ENCODE peak calls at places on chromosomes 2 and 18, in five cellular contexts. A is A172; Z is stimulated activated effector memory CD8-positive, alpha-beta T cell treated with anti-CD3 and anti-CD28 coated beads, Interleukin-12 subunit alpha, Interleukin-12 subunit beta, amount 100 ng/mL, for 72 hours; D is caudate nucleus; X is AG10803. K is an unnamed sample.

GRCh38 chr2:158817596-158817995 is 22.5 kb downstream of the DAPL1 start:
- DNase-seq in A (no peak), Z (no peak), D (no peak), X (peak), K (no peak)

GRCh38 chr2:69372767-69373166 is 14.3 kb downstream of the GFPT1 start:
- DNase-seq in A (no peak), Z (no peak), D (no peak), X (no peak), K (no peak)

GRCh38 chr2:130337735-130338325 is 4.9 kb upstream of the IMP4 start:
- DNase-seq in A (peak), Z (no peak), D (no peak), X (peak), K (peak)

GRCh38 chr2:231393149-231394131 is 2.1 kb upstream of the B3GNT7 start:
- DNase-seq in A (no peak), Z (peak), D (no peak), X (no peak), K (no peak)

GRCh38 chr2:144183744-144184143 is 336.2 kb downstream of the ZEB2 start:
- DNase-seq in A (no peak), Z (peak), D (no peak), X (peak), K (peak)

GRCh38 chr18:36872329-36872728 is 43.4 kb downstream of the KIAA1328 start:
- DNase-seq in A (no peak), Z (no peak), D (no peak), X (no peak), K (no peak)

GRCh38 chr2:202911513-202912341 is at the start of the genes CARF and WDR12:
- DNase-seq in A (peak), Z (peak), D (peak), X (peak), K (peak)

GRCh38 chr2:100976634-100977391 is 25.3 kb upstream of the RPL31 start:
- DNase-seq in A (peak), Z (no peak), D (no peak), X (no peak), K (no peak)

GRCh38 chr2:171789956-171790355 is 102.7 kb downstream of the DYNC1I2 start:
- DNase-seq in A (no peak), Z (no peak), D (no peak), X (no peak), K (no peak)

GRCh38 chr2:75475049-75475448 is 85.7 kb downstream of the EVA1A start:
- DNase-seq in A (no peak), Z (no peak), D (no peak), X (no peak), K (no peak)

GRCh38 chr2:231707625-231708049 is 688 bp upstream of the PTMA start:
- DNase-seq in A (no peak), Z (no peak), D (no peak), X (peak), K (peak)

GRCh38 chr18:361100-361732 is 93.4 kb upstream of the THOC1 start:
- DNase-seq in A (no peak), Z (no peak), D (no peak), X (peak), K (peak)

GRCh38 chr2:235347691-235348090 is 146.2 kb upstream of the AGAP1 start:
- DNase-seq in A (peak), Z (no peak), D (peak), X (peak), K (peak)

GRCh38 chr2:126041648-126042047 is 614.3 kb upstream of the GYPC start:
- DNase-seq in A (no peak), Z (no peak), D (no peak), X (no peak), K (no peak)

GRCh38 chr2:94876523-94876863 is 5.3 kb downstream of the TEKT4 start:
- DNase-seq in A (no peak), Z (no peak), D (no peak), X (no peak), K (no peak)

GRCh38 chr2:177799531-177799930 is 273.0 kb downstream of the PDE11A start:
- DNase-seq in A (peak), Z (no peak), D (no peak), X (peak), K (peak)

GRCh38 chr2:128302011-128302743 is 16.5 kb downstream of the HS6ST1 start:
- DNase-seq in A (peak), Z (no peak), D (no peak), X (no peak), K (no peak)

GRCh38 chr2:213010106-213010779 is 141.2 kb downstream of the IKZF2 start:
- DNase-seq in A (no peak), Z (no peak), D (no peak), X (no peak), K (no peak)

GRCh38 chr2:168552450-168552856 is 96.4 kb downstream of the CERS6 start:
- DNase-seq in A (no peak), Z (no peak), D (no peak), X (no peak), K (no peak)

GRCh38 chr2:139411236-139411635 is 631.0 kb upstream of the NXPH2 start:
- DNase-seq in A (peak), Z (no peak), D (no peak), X (no peak), K (no peak)

GRCh38 chr2:20128506-20129319 is 77.3 kb upstream of the LAPTM4A start:
- DNase-seq in A (no peak), Z (no peak), D (no peak), X (no peak), K (no peak)

GRCh38 chr2:127619191-127619590 is 26.8 kb upstream of the GPR17 start:
- DNase-seq in A (no peak), Z (no peak), D (no peak), X (no peak), K (no peak)

GRCh38 chr2:105391058-105391627 is 7.7 kb downstream of the FHL2 start:
- DNase-seq in A (peak), Z (no peak), D (no peak), X (peak), K (no peak)

GRCh38 chr2:239463541-239464165 is 62.8 kb upstream of the HDAC4 start:
- DNase-seq in A (no peak), Z (no peak), D (no peak), X (no peak), K (peak)

GRCh38 chr2:70988726-70989648 is 5.7 kb downstream of the TEX261 start:
- DNase-seq in A (no peak), Z (peak), D (no peak), X (no peak), K (no peak)

GRCh38 chr2:175709248-175709647 is 292.8 kb downstream of the LNPK start:
- DNase-seq in A (peak), Z (no peak), D (no peak), X (no peak), K (no peak)

GRCh38 chr2:214899751-214900150 is 90.3 kb upstream of the BARD1 start:
- DNase-seq in A (no peak), Z (no peak), D (no peak), X (no peak), K (no peak)